ENCODE peak calls at places on chromosome X, in seven cellular contexts. Q is pancreas, V is AG04450, K is Peyer's patch, J is tibial nerve, W is astrocyte of the spinal cord, R is GM20000. U is an unnamed sample.

GRCh38 chrX:43586855-43587254 is 69.2 kb upstream of the MAOA start:
- DNase-seq in V (no peak), W (no peak), R (no peak), Q (no peak), K (no peak), J (no peak), U (no peak)

GRCh38 chrX:69236641-69237040 is 71.4 kb upstream of the PJA1 start:
- DNase-seq in V (no peak), R (no peak), J (no peak), Q (no peak), W (no peak), K (no peak), U (no peak)

GRCh38 chrX:70129811-70130210 is 3.4 kb upstream of the IGBP1 start:
- DNase-seq in Q (no peak), R (no peak), J (no peak), W (no peak), V (no peak), K (no peak), U (no peak)

GRCh38 chrX:85109235-85109634 is 105.6 kb downstream of the APOOL start:
- DNase-seq in K (no peak), R (peak; percentile 6), J (no peak), V (no peak), Q (peak; percentile 3), W (no peak), U (no peak)

GRCh38 chrX:143701460-143701859 is 19.1 kb downstream of the SPANXN2 start:
- DNase-seq in Q (no peak), W (no peak), K (no peak), R (no peak), V (no peak), J (no peak), U (no peak)

GRCh38 chrX:63258144-63258543 is 93.0 kb downstream of the SPIN4 start:
- DNase-seq in V (no peak), J (no peak), R (no peak), W (no peak), Q (no peak), K (no peak), U (no peak)

GRCh38 chrX:149312097-149312496 is 193.0 kb downstream of the IDS start:
- DNase-seq in Q (no peak), W (no peak), K (no peak), R (no peak), J (no peak), V (no peak), U (no peak)

GRCh38 chrX:43750248-43750676 is 94.2 kb downstream of the MAOA start:
- DNase-seq in K (peak; percentile 35), V (peak; percentile 1), R (peak; percentile 27), Q (peak; percentile 16), W (peak; percentile 61), J (peak; percentile 35), U (peak; percentile 20)

GRCh38 chrX:103063918-103064434 is at the start of gene BEX1:
- DNase-seq in K (no peak), R (no peak), J (no peak), W (peak; percentile 3), Q (peak; percentile 81), V (no peak), U (peak; percentile 22)

GRCh38 chrX:45142185-45142584 is 58.5 kb downstream of the DIPK2B start:
- DNase-seq in K (no peak), R (no peak), W (no peak), Q (no peak), V (no peak), J (no peak), U (no peak)

GRCh38 chrX:26050099-26050498 is 88.0 kb upstream of the MAGEB18 start:
- DNase-seq in R (no peak), J (no peak), W (no peak), K (no peak), Q (no peak), V (no peak), U (no peak)

GRCh38 chrX:134670241-134670811 is 12.1 kb upstream of the PLAC1 start:
- DNase-seq in W (peak; percentile 79), R (no peak), V (peak; percentile 61), K (no peak), J (no peak), Q (peak; percentile 56), U (no peak)

GRCh38 chrX:45769919-45770582 is 569.4 kb upstream of the DIPK2B start:
- DNase-seq in Q (peak; percentile 40), V (peak; percentile 71), K (peak; percentile 68), J (peak; percentile 49), W (peak; percentile 92), R (peak; percentile 60), U (no peak)

GRCh38 chrX:1416965-1417760 is 25.2 kb upstream of the SLC25A6 start:
- DNase-seq in V (no peak), J (no peak), Q (no peak), W (no peak), K (no peak), R (no peak), U (no peak)

GRCh38 chrX:3263681-3264126 is 82.7 kb downstream of the MXRA5 start:
- DNase-seq in R (no peak), J (no peak), K (no peak), V (no peak), W (no peak), Q (no peak), U (no peak)

GRCh38 chrX:104641176-104641575 is 75.2 kb downstream of the IL1RAPL2 start:
- DNase-seq in J (no peak), W (no peak), Q (no peak), V (no peak), R (no peak), K (no peak), U (no peak)

GRCh38 chrX:53047228-53047627 is 1.4 kb upstream of the GPR173 start:
- DNase-seq in Q (no peak), K (no peak), R (no peak), J (no peak), W (no peak), V (no peak), U (no peak)

GRCh38 chrX:56995271-56995994 is at the start of gene SPIN3:
- DNase-seq in W (peak; percentile 76), R (peak; percentile 70), V (no peak), Q (peak; percentile 84), K (peak; percentile 79), J (peak; percentile 72), U (peak; percentile 51)

GRCh38 chrX:120315776-120316175 is 4.5 kb upstream of the TMEM255A start:
- DNase-seq in W (no peak), K (no peak), R (no peak), J (no peak), V (no peak), Q (no peak), U (no peak)

GRCh38 chrX:119685225-119686066 is 7.5 kb downstream of the SEPTIN6 start:
- DNase-seq in R (no peak), Q (no peak), W (no peak), K (peak; percentile 70), V (no peak), J (peak; percentile 27), U (no peak)

GRCh38 chrX:94400488-94400887 is 726.5 kb downstream of the FAM133A start:
- DNase-seq in K (no peak), Q (no peak), W (no peak), J (no peak), V (no peak), R (peak; percentile 0), U (no peak)

GRCh38 chrX:13826770-13827169 is 9.9 kb upstream of the GPM6B start:
- DNase-seq in W (no peak), V (no peak), K (no peak), Q (no peak), R (no peak), J (no peak), U (no peak)

GRCh38 chrX:64975989-64976672 is at the start of gene ZC4H2:
- DNase-seq in R (peak; percentile 76), V (peak; percentile 49), K (peak; percentile 73), Q (peak; percentile 67), W (peak; percentile 81), J (peak; percentile 50), U (no peak)

GRCh38 chrX:33126469-33126868 is 84.9 kb downstream of the DMD start:
- DNase-seq in W (no peak), R (no peak), V (no peak), K (no peak), J (no peak), Q (no peak), U (no peak)

GRCh38 chrX:17359500-17359899 is 15.5 kb upstream of the NHS start:
- DNase-seq in Q (no peak), W (peak; percentile 19), J (no peak), V (no peak), K (no peak), R (no peak), U (no peak)

GRCh38 chrX:139851730-139852129 is 81.1 kb downstream of the ATP11C start:
- DNase-seq in K (no peak), V (peak; percentile 15), J (no peak), R (no peak), W (peak; percentile 63), Q (no peak), U (no peak)

GRCh38 chrX:48030237-48030636 is 23.4 kb downstream of the SPACA5 start:
- DNase-seq in Q (no peak), J (no peak), W (no peak), K (no peak), V (no peak), R (no peak), U (no peak)

GRCh38 chrX:48025561-48025960 is 18.8 kb downstream of the SPACA5 start:
- DNase-seq in J (peak; percentile 66), R (peak; percentile 22), W (peak; percentile 60), Q (no peak), K (peak; percentile 33), V (peak; percentile 20), U (no peak)

GRCh38 chrX:48022100-48022499 is 15.3 kb downstream of the SPACA5 start:
- DNase-seq in R (no peak), J (no peak), K (no peak), Q (no peak), W (no peak), V (no peak), U (no peak)

GRCh38 chrX:48022740-48023139 is 16.0 kb downstream of the SPACA5 start:
- DNase-seq in K (no peak), V (no peak), J (no peak), R (no peak), W (no peak), Q (no peak), U (no peak)

GRCh38 chrX:48028091-48028490 is 21.3 kb downstream of the SPACA5 start:
- DNase-seq in W (no peak), Q (no peak), K (no peak), R (no peak), V (no peak), J (no peak), U (no peak)
- TF ChIP-seq CTCF in W (no peak), Q (no peak), K (no peak), R (no peak), V (no peak), J (no peak), U (no peak)

GRCh38 chrX:108735087-108735679 is 1.2 kb downstream of the IRS4 start:
- DNase-seq in Q (no peak), W (no peak), J (no peak), R (peak; percentile 10), K (no peak), V (no peak), U (no peak)
- TF ChIP-seq CTCF in Q (no peak), W (peak; percentile 3), J (no peak), R (no peak), K (no peak), V (no peak), U (no peak)

GRCh38 chrX:47556045-47556623 is 4.9 kb upstream of the ARAF start:
- DNase-seq in V (peak; percentile 81), W (peak; percentile 93), R (peak; percentile 64), J (peak; percentile 85), K (peak; percentile 87), Q (peak; percentile 91), U (no peak)
- TF ChIP-seq CTCF in V (no peak), W (no peak), R (no peak), J (peak; percentile 8), K (no peak), Q (no peak), U (no peak)

GRCh38 chrX:49101629-49101984 is 21.9 kb upstream of the WDR45 start:
- DNase-seq in J (no peak), K (no peak), W (no peak), V (no peak), R (no peak), Q (no peak), U (no peak)
- TF ChIP-seq CTCF in J (no peak), K (no peak), W (no peak), V (no peak), R (no peak), Q (no peak), U (no peak)

U was measured in D721Med.